ENCODE peak calls at places on chromosomes 13 and 19, in six cellular contexts. One of them, this sample, is unnamed. For H3K36me3, the result is how much of the 10 kb centered on the place peaks cover.

GRCh38 chr13:36966404-36966803 is 32.7 kb downstream of the ALG5 start:
- DNase-seq in upper lobe of right lung: no peak
- DNase-seq in bronchial epithelial cell: no peak
- DNase-seq in PC-3: no peak
- DNase-seq in thyroid gland: no peak
- DNase-seq in tibial nerve: no peak
- DNase-seq in this sample: no peak

GRCh38 chr19:35055715-35056179 is 14.2 kb downstream of the HPN start:
- DNase-seq in upper lobe of right lung: no peak
- DNase-seq in bronchial epithelial cell: peak
- DNase-seq in PC-3: peak
- DNase-seq in thyroid gland: no peak
- DNase-seq in tibial nerve: no peak
- DNase-seq in this sample: no peak

GRCh38 chr19:30255783-30256509 is 116.2 kb upstream of the ZNF536 start:
- DNase-seq in upper lobe of right lung: no peak
- DNase-seq in bronchial epithelial cell: no peak
- DNase-seq in PC-3: no peak
- DNase-seq in thyroid gland: no peak
- DNase-seq in tibial nerve: no peak
- DNase-seq in this sample: no peak

GRCh38 chr13:111344471-111345191 is 24.2 kb downstream of the TEX29 start:
- DNase-seq in upper lobe of right lung: peak
- DNase-seq in bronchial epithelial cell: peak
- DNase-seq in PC-3: peak
- DNase-seq in thyroid gland: peak
- DNase-seq in tibial nerve: no peak
- DNase-seq in this sample: no peak

GRCh38 chr13:70424428-70424827 is 316.2 kb upstream of the KLHL1 start:
- DNase-seq in upper lobe of right lung: no peak
- DNase-seq in bronchial epithelial cell: no peak
- DNase-seq in PC-3: no peak
- DNase-seq in thyroid gland: no peak
- DNase-seq in tibial nerve: no peak
- DNase-seq in this sample: no peak

GRCh38 chr13:23715762-23716235 is 145.6 kb downstream of the TNFRSF19 start:
- DNase-seq in upper lobe of right lung: peak
- DNase-seq in bronchial epithelial cell: no peak
- DNase-seq in PC-3: peak
- DNase-seq in thyroid gland: peak
- DNase-seq in tibial nerve: no peak
- DNase-seq in this sample: no peak

GRCh38 chr19:6997679-6998445 is 23.4 kb downstream of the MBD3L2B start:
- DNase-seq in upper lobe of right lung: no peak
- DNase-seq in bronchial epithelial cell: peak
- DNase-seq in PC-3: peak
- DNase-seq in thyroid gland: no peak
- DNase-seq in tibial nerve: no peak
- DNase-seq in this sample: no peak

GRCh38 chr13:111920932-111921705 is 145.8 kb upstream of the SOX1 start:
- DNase-seq in upper lobe of right lung: peak
- DNase-seq in bronchial epithelial cell: no peak
- DNase-seq in PC-3: no peak
- DNase-seq in thyroid gland: no peak
- DNase-seq in tibial nerve: no peak
- DNase-seq in this sample: no peak

GRCh38 chr13:109687559-109688448 is 98.6 kb downstream of the IRS2 start:
- DNase-seq in upper lobe of right lung: no peak
- DNase-seq in bronchial epithelial cell: no peak
- DNase-seq in PC-3: no peak
- DNase-seq in thyroid gland: no peak
- DNase-seq in tibial nerve: no peak
- DNase-seq in this sample: no peak

GRCh38 chr13:89923731-89924130 is 1423.8 kb upstream of the MIR17HG start:
- DNase-seq in upper lobe of right lung: no peak
- DNase-seq in bronchial epithelial cell: peak
- DNase-seq in PC-3: peak
- DNase-seq in thyroid gland: no peak
- DNase-seq in tibial nerve: no peak
- DNase-seq in this sample: no peak

DNA sequence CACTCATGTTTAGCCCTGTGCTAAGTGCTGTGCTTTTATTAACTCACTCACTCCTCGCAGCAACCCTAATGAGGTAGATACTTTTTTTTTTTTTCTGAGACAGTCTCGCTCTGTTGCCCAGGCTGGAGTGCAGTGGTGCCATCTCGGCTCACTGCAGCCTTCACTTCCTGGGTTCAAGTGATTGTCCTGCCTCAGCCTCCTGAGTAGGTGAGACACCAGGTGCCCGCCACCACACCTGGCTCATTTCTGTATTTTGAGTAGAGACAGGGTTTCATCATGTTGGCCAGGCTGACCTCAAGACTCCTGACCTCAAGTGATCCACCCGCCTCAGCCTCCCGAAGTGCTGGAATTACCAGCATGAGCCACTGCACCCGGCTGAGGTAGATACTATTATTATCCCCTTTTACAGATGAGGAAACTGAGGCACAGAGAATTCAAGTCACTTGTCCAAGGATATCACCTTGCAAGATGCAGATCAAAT is 2.5 kb downstream of the ITPKC start:
- DNase-seq in upper lobe of right lung: no peak
- DNase-seq in bronchial epithelial cell: no peak
- DNase-seq in PC-3: no peak
- DNase-seq in thyroid gland: no peak
- DNase-seq in tibial nerve: no peak
- DNase-seq in this sample: no peak
- H3K4me3 ChIP-seq in upper lobe of right lung: peak
- H3K4me3 ChIP-seq in bronchial epithelial cell: peak
- H3K4me3 ChIP-seq in PC-3: peak
- H3K4me3 ChIP-seq in thyroid gland: peak
- H3K4me3 ChIP-seq in tibial nerve: peak
- H3K4me3 ChIP-seq in this sample: peak

GRCh38 chr19:45146716-45147337 is 14.0 kb downstream of the NKPD1 start:
- DNase-seq in upper lobe of right lung: no peak
- DNase-seq in bronchial epithelial cell: no peak
- DNase-seq in PC-3: no peak
- DNase-seq in thyroid gland: no peak
- DNase-seq in tibial nerve: no peak
- DNase-seq in this sample: no peak

GRCh38 chr19:45142728-45143115 is 18.1 kb downstream of the NKPD1 start:
- DNase-seq in upper lobe of right lung: no peak
- DNase-seq in bronchial epithelial cell: no peak
- DNase-seq in PC-3: no peak
- DNase-seq in thyroid gland: peak
- DNase-seq in tibial nerve: no peak
- DNase-seq in this sample: no peak

GRCh38 chr19:45146251-45146650 is 14.5 kb downstream of the NKPD1 start:
- DNase-seq in upper lobe of right lung: no peak
- DNase-seq in bronchial epithelial cell: no peak
- DNase-seq in PC-3: no peak
- DNase-seq in thyroid gland: peak
- DNase-seq in tibial nerve: no peak
- DNase-seq in this sample: no peak

GRCh38 chr19:45145270-45146189 is 15.3 kb downstream of the NKPD1 start:
- DNase-seq in upper lobe of right lung: no peak
- DNase-seq in bronchial epithelial cell: no peak
- DNase-seq in PC-3: no peak
- DNase-seq in thyroid gland: peak
- DNase-seq in tibial nerve: no peak
- DNase-seq in this sample: no peak

GRCh38 chr19:45144431-45145269 is 16.1 kb downstream of the NKPD1 start:
- DNase-seq in upper lobe of right lung: no peak
- DNase-seq in bronchial epithelial cell: no peak
- DNase-seq in PC-3: no peak
- DNase-seq in thyroid gland: peak
- DNase-seq in tibial nerve: no peak
- DNase-seq in this sample: no peak
- H3K36me3 ChIP-seq in upper lobe of right lung: under half
- H3K36me3 ChIP-seq in bronchial epithelial cell: under half
- H3K36me3 ChIP-seq in PC-3: under half
- H3K36me3 ChIP-seq in thyroid gland: under half
- H3K36me3 ChIP-seq in tibial nerve: under half
- H3K36me3 ChIP-seq in this sample: under half

DNA sequence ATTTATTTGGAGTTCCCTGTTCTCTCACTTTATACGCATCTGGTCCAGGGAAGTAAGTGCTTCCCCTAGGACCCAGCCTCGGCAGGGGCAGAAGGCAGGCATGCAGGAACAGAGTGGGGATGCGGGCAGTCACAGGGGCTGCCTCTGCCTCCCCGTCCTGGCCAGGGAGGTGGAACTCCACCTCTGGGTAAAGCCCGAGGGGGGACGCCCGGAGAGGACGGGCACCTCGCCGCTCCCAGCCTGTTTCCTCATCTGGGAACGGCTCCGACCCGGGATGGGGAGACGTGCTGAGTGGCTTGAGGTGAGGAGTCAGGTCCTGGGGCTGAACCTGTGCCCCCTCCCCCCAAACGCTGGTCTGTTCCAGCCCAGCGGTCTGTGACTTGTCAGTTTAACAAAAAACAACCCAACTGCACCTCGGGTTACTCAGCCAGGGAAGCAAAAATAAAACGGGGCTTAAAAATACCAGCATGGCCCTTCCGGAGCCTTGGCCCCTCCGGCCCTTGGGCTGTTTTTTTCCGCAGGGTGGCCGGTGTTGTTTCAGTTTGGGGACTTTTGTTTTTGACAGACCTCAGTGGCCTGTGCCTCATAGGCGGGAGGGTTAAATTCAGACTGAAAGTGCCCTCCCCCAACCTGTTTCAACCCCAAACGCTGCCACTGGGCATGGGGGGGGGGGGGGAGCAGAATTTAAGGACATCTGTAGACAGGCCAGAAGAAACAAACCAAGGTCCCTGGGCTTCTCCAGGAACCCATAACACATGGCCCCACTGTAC is 4.1 kb downstream of the TCF3 start:
- DNase-seq in upper lobe of right lung: no peak
- DNase-seq in bronchial epithelial cell: no peak
- DNase-seq in PC-3: no peak
- DNase-seq in thyroid gland: peak
- DNase-seq in tibial nerve: no peak
- DNase-seq in this sample: no peak
- H3K4me3 ChIP-seq in upper lobe of right lung: no peak
- H3K4me3 ChIP-seq in bronchial epithelial cell: no peak
- H3K4me3 ChIP-seq in PC-3: no peak
- H3K4me3 ChIP-seq in thyroid gland: no peak
- H3K4me3 ChIP-seq in tibial nerve: no peak
- H3K4me3 ChIP-seq in this sample: no peak

DNA sequence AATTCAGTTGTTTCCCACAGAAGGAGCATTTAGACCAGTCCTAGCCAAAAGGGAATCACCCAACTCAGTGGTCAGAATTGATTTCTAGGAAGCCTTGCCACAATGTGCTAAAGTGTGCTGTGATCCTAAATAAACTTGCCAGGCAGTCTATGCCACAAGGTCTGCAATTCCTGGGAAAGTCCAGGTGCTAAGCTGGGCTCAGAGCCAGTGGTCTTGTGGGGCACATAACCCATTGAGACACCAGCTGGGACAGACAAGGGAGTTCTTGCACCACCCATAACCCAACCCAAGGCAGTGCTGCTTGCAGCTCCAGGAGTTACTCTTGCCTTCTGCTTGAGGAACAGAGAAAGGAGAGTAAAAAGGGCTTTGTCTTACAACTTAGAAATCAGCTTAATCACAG is 489.5 kb upstream of the SPRY2 start:
- DNase-seq in upper lobe of right lung: no peak
- DNase-seq in bronchial epithelial cell: no peak
- DNase-seq in PC-3: no peak
- DNase-seq in thyroid gland: no peak
- DNase-seq in tibial nerve: no peak
- DNase-seq in this sample: no peak
- H3K36me3 ChIP-seq in upper lobe of right lung: under half
- H3K36me3 ChIP-seq in bronchial epithelial cell: under half
- H3K36me3 ChIP-seq in PC-3: under half
- H3K36me3 ChIP-seq in thyroid gland: under half
- H3K36me3 ChIP-seq in tibial nerve: under half
- H3K36me3 ChIP-seq in this sample: under half

GRCh38 chr13:98495627-98496238 is 81.2 kb downstream of the STK24 start:
- DNase-seq in upper lobe of right lung: no peak
- DNase-seq in bronchial epithelial cell: no peak
- DNase-seq in PC-3: no peak
- DNase-seq in thyroid gland: no peak
- DNase-seq in tibial nerve: no peak
- DNase-seq in this sample: no peak

GRCh38 chr13:98496239-98496668 is 80.7 kb downstream of the STK24 start:
- DNase-seq in upper lobe of right lung: no peak
- DNase-seq in bronchial epithelial cell: no peak
- DNase-seq in PC-3: no peak
- DNase-seq in thyroid gland: no peak
- DNase-seq in tibial nerve: peak
- DNase-seq in this sample: no peak

GRCh38 chr13:98496966-98497365 is 79.9 kb downstream of the STK24 start:
- DNase-seq in upper lobe of right lung: no peak
- DNase-seq in bronchial epithelial cell: no peak
- DNase-seq in PC-3: no peak
- DNase-seq in thyroid gland: no peak
- DNase-seq in tibial nerve: no peak
- DNase-seq in this sample: no peak

GRCh38 chr13:98493035-98493401 is 83.9 kb downstream of the STK24 start:
- DNase-seq in upper lobe of right lung: no peak
- DNase-seq in bronchial epithelial cell: no peak
- DNase-seq in PC-3: no peak
- DNase-seq in thyroid gland: no peak
- DNase-seq in tibial nerve: no peak
- DNase-seq in this sample: no peak

DNA sequence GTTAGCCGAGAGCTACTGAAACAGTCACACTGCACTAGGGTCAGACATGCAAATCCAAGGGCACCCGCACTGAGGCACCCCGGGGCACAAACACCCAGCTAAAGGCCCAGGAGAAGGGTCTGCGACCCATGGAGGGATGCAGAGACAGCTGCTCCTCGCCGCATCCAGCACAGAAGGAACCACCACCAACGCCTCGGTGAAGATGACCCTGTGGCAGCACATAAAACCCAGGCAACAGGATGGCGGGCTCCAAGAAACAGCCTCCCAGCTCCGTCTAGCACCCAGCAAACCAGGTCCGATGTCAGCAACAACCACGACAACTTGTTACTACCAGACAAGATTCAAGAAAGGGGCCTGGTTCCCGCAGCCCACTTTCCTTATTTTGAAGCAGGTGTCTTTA is 82.1 kb downstream of the STK24 start:
- DNase-seq in upper lobe of right lung: no peak
- DNase-seq in bronchial epithelial cell: no peak
- DNase-seq in PC-3: no peak
- DNase-seq in thyroid gland: no peak
- DNase-seq in tibial nerve: no peak
- DNase-seq in this sample: no peak
- H3K4me3 ChIP-seq in upper lobe of right lung: no peak
- H3K4me3 ChIP-seq in bronchial epithelial cell: no peak
- H3K4me3 ChIP-seq in PC-3: no peak
- H3K4me3 ChIP-seq in thyroid gland: no peak
- H3K4me3 ChIP-seq in tibial nerve: no peak
- H3K4me3 ChIP-seq in this sample: no peak

This sample was measured in BJ.